ENCODE peak calls at places on chromosomes 5 and 9, in ten cellular contexts. One of them, this sample, is unnamed.

GRCh38 chr5:10250804-10251276 is 760 bp downstream of the CCT5 start:
- DNase-seq in K562: no peak
- DNase-seq in neural progenitor cell: peak
- DNase-seq in H9: no peak
- DNase-seq in PC-3: peak
- DNase-seq in NT2/D1: no peak
- DNase-seq in SK-N-SH: peak
- DNase-seq in IMR-90: peak
- DNase-seq in fibroblast of lung: peak
- DNase-seq in neuronal stem cell: no peak
- DNase-seq in this sample: peak

GRCh38 chr5:17816947-17817346 is 182.7 kb downstream of the TAF11L14 start:
- DNase-seq in fibroblast of lung: no peak
- DNase-seq in SK-N-SH: no peak
- DNase-seq in neural progenitor cell: no peak
- DNase-seq in NT2/D1: no peak
- DNase-seq in neuronal stem cell: no peak
- DNase-seq in PC-3: no peak
- DNase-seq in H9: no peak
- DNase-seq in IMR-90: peak
- DNase-seq in K562: no peak
- DNase-seq in this sample: no peak

GRCh38 chr5:119274767-119275130 is 81.1 kb upstream of the TNFAIP8 start:
- DNase-seq in H9: no peak
- DNase-seq in IMR-90: peak
- DNase-seq in neural progenitor cell: no peak
- DNase-seq in fibroblast of lung: peak
- DNase-seq in K562: no peak
- DNase-seq in SK-N-SH: no peak
- DNase-seq in NT2/D1: no peak
- DNase-seq in neuronal stem cell: no peak
- DNase-seq in PC-3: no peak
- DNase-seq in this sample: peak

GRCh38 chr5:168314735-168315411 is 23.4 kb downstream of the WWC1 start:
- DNase-seq in H9: peak
- DNase-seq in NT2/D1: no peak
- DNase-seq in neuronal stem cell: no peak
- DNase-seq in fibroblast of lung: peak
- DNase-seq in SK-N-SH: no peak
- DNase-seq in IMR-90: peak
- DNase-seq in neural progenitor cell: no peak
- DNase-seq in K562: no peak
- DNase-seq in PC-3: peak
- DNase-seq in this sample: no peak

GRCh38 chr5:89228355-89228754 is 345.4 kb upstream of the MEF2C start:
- DNase-seq in fibroblast of lung: no peak
- DNase-seq in PC-3: no peak
- DNase-seq in NT2/D1: no peak
- DNase-seq in IMR-90: no peak
- DNase-seq in K562: no peak
- DNase-seq in neuronal stem cell: no peak
- DNase-seq in SK-N-SH: no peak
- DNase-seq in H9: no peak
- DNase-seq in neural progenitor cell: no peak
- DNase-seq in this sample: no peak

GRCh38 chr9:111056554-111056953 is 18.3 kb upstream of the LPAR1 start:
- DNase-seq in H9: no peak
- DNase-seq in NT2/D1: no peak
- DNase-seq in neural progenitor cell: no peak
- DNase-seq in neuronal stem cell: no peak
- DNase-seq in IMR-90: peak
- DNase-seq in PC-3: no peak
- DNase-seq in SK-N-SH: peak
- DNase-seq in K562: no peak
- DNase-seq in fibroblast of lung: peak
- DNase-seq in this sample: no peak

GRCh38 chr9:26326473-26327044 is 566.0 kb downstream of the CAAP1 start:
- DNase-seq in K562: no peak
- DNase-seq in SK-N-SH: peak
- DNase-seq in IMR-90: peak
- DNase-seq in PC-3: peak
- DNase-seq in neural progenitor cell: peak
- DNase-seq in NT2/D1: peak
- DNase-seq in H9: peak
- DNase-seq in neuronal stem cell: peak
- DNase-seq in fibroblast of lung: peak
- DNase-seq in this sample: peak

GRCh38 chr9:17134396-17134842 is 421 bp upstream of the CNTLN start:
- DNase-seq in PC-3: peak
- DNase-seq in NT2/D1: no peak
- DNase-seq in neuronal stem cell: no peak
- DNase-seq in K562: no peak
- DNase-seq in fibroblast of lung: peak
- DNase-seq in IMR-90: peak
- DNase-seq in H9: no peak
- DNase-seq in neural progenitor cell: no peak
- DNase-seq in SK-N-SH: no peak
- DNase-seq in this sample: no peak

GRCh38 chr5:88388476-88389170 is 120.0 kb upstream of the TMEM161B start:
- DNase-seq in IMR-90: no peak
- DNase-seq in NT2/D1: peak
- DNase-seq in neuronal stem cell: peak
- DNase-seq in PC-3: no peak
- DNase-seq in fibroblast of lung: no peak
- DNase-seq in SK-N-SH: no peak
- DNase-seq in H9: no peak
- DNase-seq in K562: no peak
- DNase-seq in neural progenitor cell: peak
- DNase-seq in this sample: no peak

GRCh38 chr9:132486706-132487350 is 76.8 kb downstream of the CFAP77 start:
- DNase-seq in H9: no peak
- DNase-seq in neuronal stem cell: no peak
- DNase-seq in NT2/D1: no peak
- DNase-seq in PC-3: no peak
- DNase-seq in neural progenitor cell: no peak
- DNase-seq in IMR-90: no peak
- DNase-seq in fibroblast of lung: no peak
- DNase-seq in SK-N-SH: peak
- DNase-seq in K562: no peak
- DNase-seq in this sample: no peak

GRCh38 chr9:122819326-122819725 is 9.1 kb downstream of the PDCL start:
- DNase-seq in neural progenitor cell: no peak
- DNase-seq in IMR-90: peak
- DNase-seq in neuronal stem cell: no peak
- DNase-seq in NT2/D1: no peak
- DNase-seq in PC-3: peak
- DNase-seq in K562: no peak
- DNase-seq in fibroblast of lung: peak
- DNase-seq in SK-N-SH: no peak
- DNase-seq in H9: no peak
- DNase-seq in this sample: no peak
- H3K9ac ChIP-seq in neural progenitor cell: no peak
- H3K9ac ChIP-seq in IMR-90: no peak
- H3K9ac ChIP-seq in neuronal stem cell: no peak
- H3K9ac ChIP-seq in NT2/D1: no peak
- H3K9ac ChIP-seq in PC-3: no peak
- H3K9ac ChIP-seq in K562: no peak
- H3K9ac ChIP-seq in fibroblast of lung: no peak
- H3K9ac ChIP-seq in SK-N-SH: no peak
- H3K9ac ChIP-seq in H9: no peak
- H3K9ac ChIP-seq in this sample: no peak

DNA sequence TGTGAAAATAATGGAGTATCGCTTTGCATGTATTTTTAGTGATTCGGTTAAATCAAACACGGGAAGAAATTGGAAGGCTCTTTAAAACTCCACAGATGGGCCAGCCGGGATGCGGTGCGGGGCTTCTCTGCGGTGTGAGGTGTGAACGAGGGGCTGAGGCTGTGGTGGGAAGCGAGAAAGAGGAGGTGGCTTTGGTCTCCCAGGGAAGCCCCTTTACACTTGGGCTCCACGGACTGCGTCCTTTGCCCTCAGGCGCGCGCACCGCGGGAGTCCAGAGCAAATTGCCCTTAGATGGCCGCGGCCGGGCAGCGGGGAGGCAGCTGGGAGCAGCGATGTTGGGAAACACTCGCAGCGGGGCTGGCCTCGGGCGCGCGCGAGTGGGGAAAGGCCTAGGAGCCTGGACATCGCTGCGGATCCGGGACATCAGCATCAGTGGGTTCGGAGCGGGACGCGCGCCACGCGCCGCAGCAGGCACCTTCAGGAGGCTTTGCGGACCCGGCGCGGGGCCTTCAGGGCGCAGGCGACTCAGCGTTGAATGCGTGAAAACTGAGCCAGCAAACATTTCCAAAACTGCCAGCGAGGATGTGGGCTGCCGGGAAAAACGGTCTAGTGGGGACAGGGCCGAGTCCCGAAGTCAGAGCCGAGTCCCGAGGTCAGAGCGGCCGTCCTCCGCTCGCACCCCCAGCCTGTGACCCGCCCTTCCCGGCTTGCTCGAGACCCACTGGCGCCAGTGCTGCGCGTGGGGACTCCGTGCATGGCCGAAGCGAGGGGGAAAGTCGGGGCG is 6.5 kb downstream of the IRX1 start:
- DNase-seq in NT2/D1: no peak
- DNase-seq in H9: no peak
- DNase-seq in SK-N-SH: peak
- DNase-seq in neural progenitor cell: peak
- DNase-seq in K562: no peak
- DNase-seq in neuronal stem cell: no peak
- DNase-seq in PC-3: no peak
- DNase-seq in fibroblast of lung: no peak
- DNase-seq in IMR-90: no peak
- DNase-seq in this sample: no peak
- H3K9ac ChIP-seq in NT2/D1: peak
- H3K9ac ChIP-seq in H9: no peak
- H3K9ac ChIP-seq in SK-N-SH: no peak
- H3K9ac ChIP-seq in neural progenitor cell: no peak
- H3K9ac ChIP-seq in K562: no peak
- H3K9ac ChIP-seq in neuronal stem cell: peak
- H3K9ac ChIP-seq in PC-3: no peak
- H3K9ac ChIP-seq in fibroblast of lung: no peak
- H3K9ac ChIP-seq in IMR-90: no peak
- H3K9ac ChIP-seq in this sample: no peak

DNA sequence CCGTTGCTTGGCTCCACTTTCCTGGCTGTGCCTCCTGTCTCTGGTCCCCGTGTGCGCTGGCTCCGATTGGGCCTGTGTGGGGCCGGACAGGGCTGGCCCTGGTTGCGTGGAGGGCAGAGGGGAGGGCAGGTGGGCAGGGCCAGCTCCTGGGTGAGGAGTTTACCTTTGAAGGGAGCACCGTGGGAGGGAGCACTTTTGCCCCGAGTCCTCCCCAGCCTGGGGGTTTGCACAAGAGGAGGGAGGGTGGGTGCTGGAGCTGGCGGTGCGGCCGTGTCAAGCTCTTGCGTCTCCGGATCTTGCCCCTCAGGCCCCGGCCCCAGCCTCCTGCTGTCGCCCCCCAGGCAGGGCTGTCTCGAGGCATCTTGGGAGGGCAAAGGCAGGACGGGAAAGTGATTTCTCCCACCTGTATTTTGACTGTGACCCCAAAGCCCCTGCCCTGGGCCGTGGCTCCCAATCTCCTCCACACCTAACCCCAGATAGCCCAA is 48.3 kb upstream of the EXOC3 start:
- DNase-seq in neural progenitor cell: no peak
- DNase-seq in neuronal stem cell: no peak
- DNase-seq in fibroblast of lung: no peak
- DNase-seq in K562: peak
- DNase-seq in IMR-90: no peak
- DNase-seq in PC-3: no peak
- DNase-seq in SK-N-SH: peak
- DNase-seq in NT2/D1: no peak
- DNase-seq in H9: peak
- DNase-seq in this sample: no peak
- H3K9ac ChIP-seq in neural progenitor cell: no peak
- H3K9ac ChIP-seq in neuronal stem cell: no peak
- H3K9ac ChIP-seq in fibroblast of lung: peak
- H3K9ac ChIP-seq in K562: no peak
- H3K9ac ChIP-seq in IMR-90: peak
- H3K9ac ChIP-seq in PC-3: no peak
- H3K9ac ChIP-seq in SK-N-SH: no peak
- H3K9ac ChIP-seq in NT2/D1: peak
- H3K9ac ChIP-seq in H9: no peak
- H3K9ac ChIP-seq in this sample: no peak

GRCh38 chr9:23851024-23851629 is 25.1 kb upstream of the ELAVL2 start:
- DNase-seq in fibroblast of lung: no peak
- DNase-seq in SK-N-SH: peak
- DNase-seq in H9: peak
- DNase-seq in neural progenitor cell: peak
- DNase-seq in NT2/D1: peak
- DNase-seq in PC-3: no peak
- DNase-seq in K562: no peak
- DNase-seq in neuronal stem cell: peak
- DNase-seq in IMR-90: no peak
- DNase-seq in this sample: no peak

GRCh38 chr9:23850242-23851023 is 24.4 kb upstream of the ELAVL2 start:
- DNase-seq in fibroblast of lung: no peak
- DNase-seq in SK-N-SH: peak
- DNase-seq in neuronal stem cell: peak
- DNase-seq in H9: peak
- DNase-seq in K562: no peak
- DNase-seq in IMR-90: no peak
- DNase-seq in PC-3: no peak
- DNase-seq in NT2/D1: no peak
- DNase-seq in neural progenitor cell: peak
- DNase-seq in this sample: no peak

GRCh38 chr9:23858234-23858633 is 32.2 kb upstream of the ELAVL2 start:
- DNase-seq in SK-N-SH: no peak
- DNase-seq in neuronal stem cell: no peak
- DNase-seq in NT2/D1: no peak
- DNase-seq in neural progenitor cell: no peak
- DNase-seq in H9: no peak
- DNase-seq in PC-3: no peak
- DNase-seq in K562: no peak
- DNase-seq in IMR-90: no peak
- DNase-seq in fibroblast of lung: no peak
- DNase-seq in this sample: no peak

DNA sequence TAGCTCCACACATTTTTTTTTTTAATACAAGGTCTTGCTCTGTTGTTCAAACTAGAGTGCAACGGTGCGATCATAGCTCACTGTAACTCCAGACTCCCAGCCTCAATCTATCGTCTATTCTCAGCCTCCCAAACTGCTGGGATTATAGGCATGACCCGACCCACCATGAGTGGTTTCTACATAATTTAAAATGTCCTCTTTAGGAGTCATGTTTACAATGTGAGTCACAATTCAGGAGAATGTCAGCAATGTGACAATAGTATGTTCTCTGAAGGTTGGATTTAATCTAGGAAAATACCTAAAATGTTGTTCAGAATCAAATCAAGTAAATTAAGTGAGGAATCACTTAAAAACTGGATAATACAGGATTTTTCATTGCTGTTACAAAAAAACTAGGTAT is 29.8 kb upstream of the ELAVL2 start:
- DNase-seq in K562: no peak
- DNase-seq in IMR-90: no peak
- DNase-seq in fibroblast of lung: no peak
- DNase-seq in neuronal stem cell: no peak
- DNase-seq in H9: no peak
- DNase-seq in SK-N-SH: no peak
- DNase-seq in PC-3: peak
- DNase-seq in neural progenitor cell: no peak
- DNase-seq in NT2/D1: no peak
- DNase-seq in this sample: no peak
- H3K9ac ChIP-seq in K562: no peak
- H3K9ac ChIP-seq in IMR-90: no peak
- H3K9ac ChIP-seq in fibroblast of lung: no peak
- H3K9ac ChIP-seq in neuronal stem cell: no peak
- H3K9ac ChIP-seq in H9: no peak
- H3K9ac ChIP-seq in SK-N-SH: no peak
- H3K9ac ChIP-seq in PC-3: no peak
- H3K9ac ChIP-seq in neural progenitor cell: no peak
- H3K9ac ChIP-seq in NT2/D1: no peak
- H3K9ac ChIP-seq in this sample: no peak